ENCODE peak calls at places on chromosomes 5 and 9, in eight cellular contexts. I, F, N, U, H, J, C and O are unnamed samples.
A peak's percentile ranks its signal among the peaks of the same experiment; 100 is the strongest.

GRCh38 chr5:138354926-138355378 is 2.5 kb downstream of the KDM3B start:
- DNase-seq in I (peak; percentile 76), F (peak; percentile 35), N (no peak), U (peak; percentile 74), H (peak; percentile 68), J (no peak), C (peak; percentile 68), O (peak; percentile 74)

GRCh38 chr9:92770005-92770995 is 5.7 kb upstream of the BICD2 start:
- DNase-seq in I (no peak), F (no peak), N (peak; percentile 69), U (no peak), H (no peak), J (peak; percentile 22), C (no peak), O (no peak)

GRCh38 chr5:140043508-140043872 is 391 bp upstream of the NRG2 start:
- DNase-seq in I (no peak), F (no peak), N (no peak), U (no peak), H (no peak), J (no peak), C (peak; percentile 47), O (no peak)

GRCh38 chr9:19379697-19380046 is 364 bp downstream of the RPS6 start:
- DNase-seq in I (no peak), F (no peak), N (no peak), U (peak; percentile 31), H (no peak), J (no peak), C (peak; percentile 28), O (no peak)

GRCh38 chr5:132483101-132483500 is 7.5 kb downstream of the IRF1 start:
- DNase-seq in I (no peak), F (peak; percentile 10), N (no peak), U (no peak), H (no peak), J (no peak), C (no peak), O (no peak)

GRCh38 chr5:174235226-174235992 is 189.9 kb downstream of the NSG2 start:
- DNase-seq in I (no peak), F (no peak), N (no peak), U (peak; percentile 32), H (no peak), J (no peak), C (no peak), O (no peak)

GRCh38 chr9:89145086-89145485 is 33.5 kb downstream of the SHC3 start:
- DNase-seq in I (no peak), F (no peak), N (no peak), U (no peak), H (no peak), J (no peak), C (no peak), O (no peak)

GRCh38 chr5:56128166-56128565 is 105.0 kb downstream of the ANKRD55 start:
- DNase-seq in I (no peak), F (peak; percentile 37), N (no peak), U (no peak), H (no peak), J (no peak), C (no peak), O (no peak)